ENCODE peak calls at places on chromosomes 12 and 14, in seven cellular contexts. One of them, this sample, is unnamed.

GRCh38 chr14:104632781-104633180 is 28.2 kb upstream of the TMEM179 start:
- DNase-seq in HepG2: no peak
- DNase-seq in fibroblast of mammary gland: no peak
- DNase-seq in heart right ventricle: no peak
- DNase-seq in upper lobe of right lung: no peak
- DNase-seq in hepatocyte: no peak
- DNase-seq in colonic mucosa: no peak
- DNase-seq in this sample: no peak

GRCh38 chr12:48198619-48198973 is 4.5 kb downstream of the OR10AD1 start:
- DNase-seq in heart right ventricle: peak
- DNase-seq in HepG2: no peak
- DNase-seq in upper lobe of right lung: peak
- DNase-seq in fibroblast of mammary gland: no peak
- DNase-seq in hepatocyte: no peak
- DNase-seq in colonic mucosa: peak
- DNase-seq in this sample: peak

GRCh38 chr12:68521848-68522502 is 88.7 kb upstream of the RAP1B start:
- DNase-seq in upper lobe of right lung: no peak
- DNase-seq in HepG2: no peak
- DNase-seq in heart right ventricle: no peak
- DNase-seq in colonic mucosa: no peak
- DNase-seq in fibroblast of mammary gland: peak
- DNase-seq in hepatocyte: no peak
- DNase-seq in this sample: peak

GRCh38 chr14:50757702-50758101 is 73.3 kb downstream of the NIN start:
- DNase-seq in upper lobe of right lung: no peak
- DNase-seq in HepG2: no peak
- DNase-seq in fibroblast of mammary gland: no peak
- DNase-seq in colonic mucosa: no peak
- DNase-seq in hepatocyte: no peak
- DNase-seq in heart right ventricle: no peak
- DNase-seq in this sample: no peak

GRCh38 chr14:67487937-67488893 is at the start of gene TMEM229B:
- DNase-seq in colonic mucosa: peak
- DNase-seq in hepatocyte: no peak
- DNase-seq in upper lobe of right lung: peak
- DNase-seq in fibroblast of mammary gland: no peak
- DNase-seq in heart right ventricle: peak
- DNase-seq in HepG2: no peak
- DNase-seq in this sample: no peak

GRCh38 chr14:75422169-75422568 is 5.7 kb upstream of the JDP2 start:
- DNase-seq in fibroblast of mammary gland: peak
- DNase-seq in upper lobe of right lung: no peak
- DNase-seq in heart right ventricle: no peak
- DNase-seq in colonic mucosa: no peak
- DNase-seq in hepatocyte: no peak
- DNase-seq in HepG2: peak
- DNase-seq in this sample: peak

GRCh38 chr14:56423591-56423991 is 156.0 kb upstream of the TMEM260 start:
- DNase-seq in colonic mucosa: no peak
- DNase-seq in hepatocyte: peak
- DNase-seq in heart right ventricle: peak
- DNase-seq in HepG2: no peak
- DNase-seq in fibroblast of mammary gland: peak
- DNase-seq in upper lobe of right lung: no peak
- DNase-seq in this sample: no peak

GRCh38 chr12:78118036-78118435 is 287.3 kb downstream of the NAV3 start:
- DNase-seq in colonic mucosa: no peak
- DNase-seq in HepG2: no peak
- DNase-seq in fibroblast of mammary gland: no peak
- DNase-seq in hepatocyte: no peak
- DNase-seq in heart right ventricle: no peak
- DNase-seq in upper lobe of right lung: no peak
- DNase-seq in this sample: peak

GRCh38 chr12:26278266-26278665 is 82.9 kb downstream of the SSPN start:
- DNase-seq in heart right ventricle: no peak
- DNase-seq in HepG2: no peak
- DNase-seq in colonic mucosa: no peak
- DNase-seq in upper lobe of right lung: no peak
- DNase-seq in fibroblast of mammary gland: no peak
- DNase-seq in hepatocyte: no peak
- DNase-seq in this sample: no peak

GRCh38 chr12:82655751-82656150 is 31.0 kb upstream of the TMTC2 start:
- DNase-seq in upper lobe of right lung: no peak
- DNase-seq in heart right ventricle: no peak
- DNase-seq in HepG2: peak
- DNase-seq in colonic mucosa: no peak
- DNase-seq in fibroblast of mammary gland: no peak
- DNase-seq in hepatocyte: no peak
- DNase-seq in this sample: no peak

GRCh38 chr12:108638997-108639822 is 5.5 kb upstream of the SELPLG start:
- DNase-seq in hepatocyte: no peak
- DNase-seq in heart right ventricle: no peak
- DNase-seq in HepG2: no peak
- DNase-seq in upper lobe of right lung: no peak
- DNase-seq in fibroblast of mammary gland: no peak
- DNase-seq in colonic mucosa: no peak
- DNase-seq in this sample: no peak
- H3K4me3 ChIP-seq in hepatocyte: no peak
- H3K4me3 ChIP-seq in heart right ventricle: no peak
- H3K4me3 ChIP-seq in HepG2: no peak
- H3K4me3 ChIP-seq in upper lobe of right lung: no peak
- H3K4me3 ChIP-seq in fibroblast of mammary gland: no peak
- H3K4me3 ChIP-seq in colonic mucosa: no peak
- H3K4me3 ChIP-seq in this sample: no peak

GRCh38 chr14:92973265-92973797 is 50.4 kb downstream of the CHGA start:
- DNase-seq in heart right ventricle: peak
- DNase-seq in HepG2: peak
- DNase-seq in colonic mucosa: peak
- DNase-seq in upper lobe of right lung: peak
- DNase-seq in fibroblast of mammary gland: peak
- DNase-seq in hepatocyte: peak
- DNase-seq in this sample: peak
- TF ChIP-seq CTCF in heart right ventricle: peak
- TF ChIP-seq CTCF in HepG2: peak
- TF ChIP-seq CTCF in colonic mucosa: peak
- TF ChIP-seq CTCF in upper lobe of right lung: peak
- TF ChIP-seq CTCF in fibroblast of mammary gland: peak
- TF ChIP-seq CTCF in hepatocyte: peak
- TF ChIP-seq CTCF in this sample: peak

GRCh38 chr12:27709932-27710591 is 570 bp upstream of the MRPS35 start:
- DNase-seq in hepatocyte: no peak
- DNase-seq in HepG2: peak
- DNase-seq in heart right ventricle: no peak
- DNase-seq in fibroblast of mammary gland: peak
- DNase-seq in upper lobe of right lung: peak
- DNase-seq in colonic mucosa: peak
- DNase-seq in this sample: peak

GRCh38 chr12:27711312-27711682 is 665 bp downstream of the MRPS35 start:
- DNase-seq in heart right ventricle: no peak
- DNase-seq in hepatocyte: peak
- DNase-seq in fibroblast of mammary gland: no peak
- DNase-seq in colonic mucosa: no peak
- DNase-seq in upper lobe of right lung: no peak
- DNase-seq in HepG2: no peak
- DNase-seq in this sample: no peak

GRCh38 chr12:27709212-27709931 is 1.3 kb upstream of the MRPS35 start:
- DNase-seq in colonic mucosa: no peak
- DNase-seq in HepG2: no peak
- DNase-seq in hepatocyte: no peak
- DNase-seq in fibroblast of mammary gland: no peak
- DNase-seq in heart right ventricle: no peak
- DNase-seq in upper lobe of right lung: no peak
- DNase-seq in this sample: no peak

GRCh38 chr12:27710592-27711311 is at the start of gene MRPS35:
- DNase-seq in colonic mucosa: peak
- DNase-seq in hepatocyte: peak
- DNase-seq in upper lobe of right lung: peak
- DNase-seq in heart right ventricle: peak
- DNase-seq in fibroblast of mammary gland: peak
- DNase-seq in HepG2: peak
- DNase-seq in this sample: peak

GRCh38 chr12:27711957-27712356 is 1.3 kb downstream of the MRPS35 start:
- DNase-seq in hepatocyte: no peak
- DNase-seq in colonic mucosa: no peak
- DNase-seq in heart right ventricle: no peak
- DNase-seq in fibroblast of mammary gland: no peak
- DNase-seq in HepG2: no peak
- DNase-seq in upper lobe of right lung: no peak
- DNase-seq in this sample: no peak
- H3K4me3 ChIP-seq in hepatocyte: peak
- H3K4me3 ChIP-seq in colonic mucosa: no peak
- H3K4me3 ChIP-seq in heart right ventricle: peak
- H3K4me3 ChIP-seq in fibroblast of mammary gland: peak
- H3K4me3 ChIP-seq in HepG2: peak
- H3K4me3 ChIP-seq in upper lobe of right lung: peak
- H3K4me3 ChIP-seq in this sample: peak

GRCh38 chr12:64077922-64078321 is 144.2 kb downstream of the KICS2 start:
- DNase-seq in fibroblast of mammary gland: no peak
- DNase-seq in hepatocyte: no peak
- DNase-seq in HepG2: peak
- DNase-seq in upper lobe of right lung: no peak
- DNase-seq in colonic mucosa: no peak
- DNase-seq in heart right ventricle: no peak
- DNase-seq in this sample: no peak
- TF ChIP-seq CTCF in fibroblast of mammary gland: peak
- TF ChIP-seq CTCF in hepatocyte: no peak
- TF ChIP-seq CTCF in HepG2: no peak
- TF ChIP-seq CTCF in upper lobe of right lung: peak
- TF ChIP-seq CTCF in colonic mucosa: peak
- TF ChIP-seq CTCF in heart right ventricle: peak
- TF ChIP-seq CTCF in this sample: peak

GRCh38 chr12:6963741-6964446 is 6.6 kb downstream of the PHB2 start:
- DNase-seq in heart right ventricle: no peak
- DNase-seq in upper lobe of right lung: peak
- DNase-seq in fibroblast of mammary gland: no peak
- DNase-seq in HepG2: no peak
- DNase-seq in colonic mucosa: peak
- DNase-seq in hepatocyte: peak
- DNase-seq in this sample: no peak

GRCh38 chr12:6965026-6965661 is 5.3 kb downstream of the PHB2 start:
- DNase-seq in colonic mucosa: peak
- DNase-seq in fibroblast of mammary gland: peak
- DNase-seq in heart right ventricle: peak
- DNase-seq in hepatocyte: peak
- DNase-seq in HepG2: peak
- DNase-seq in upper lobe of right lung: peak
- DNase-seq in this sample: peak

GRCh38 chr12:6963016-6963731 is 7.3 kb downstream of the PHB2 start:
- DNase-seq in fibroblast of mammary gland: no peak
- DNase-seq in colonic mucosa: peak
- DNase-seq in HepG2: no peak
- DNase-seq in upper lobe of right lung: peak
- DNase-seq in heart right ventricle: no peak
- DNase-seq in hepatocyte: peak
- DNase-seq in this sample: no peak

GRCh38 chr12:6965714-6966113 is 4.8 kb downstream of the PHB2 start:
- DNase-seq in colonic mucosa: no peak
- DNase-seq in heart right ventricle: no peak
- DNase-seq in upper lobe of right lung: peak
- DNase-seq in fibroblast of mammary gland: no peak
- DNase-seq in HepG2: no peak
- DNase-seq in hepatocyte: no peak
- DNase-seq in this sample: no peak

GRCh38 chr12:6964605-6965025 is 5.8 kb downstream of the PHB2 start:
- DNase-seq in HepG2: no peak
- DNase-seq in upper lobe of right lung: no peak
- DNase-seq in colonic mucosa: no peak
- DNase-seq in fibroblast of mammary gland: no peak
- DNase-seq in hepatocyte: no peak
- DNase-seq in heart right ventricle: no peak
- DNase-seq in this sample: no peak
- H3K4me3 ChIP-seq in HepG2: no peak
- H3K4me3 ChIP-seq in upper lobe of right lung: peak
- H3K4me3 ChIP-seq in colonic mucosa: peak
- H3K4me3 ChIP-seq in fibroblast of mammary gland: no peak
- H3K4me3 ChIP-seq in hepatocyte: peak
- H3K4me3 ChIP-seq in heart right ventricle: no peak
- H3K4me3 ChIP-seq in this sample: no peak

GRCh38 chr12:120229071-120229582 is 28.2 kb upstream of the RPLP0 start:
- DNase-seq in upper lobe of right lung: no peak
- DNase-seq in fibroblast of mammary gland: no peak
- DNase-seq in HepG2: peak
- DNase-seq in heart right ventricle: peak
- DNase-seq in colonic mucosa: peak
- DNase-seq in hepatocyte: peak
- DNase-seq in this sample: no peak

GRCh38 chr12:120230326-120230973 is 29.5 kb upstream of the RPLP0 start:
- DNase-seq in HepG2: peak
- DNase-seq in fibroblast of mammary gland: peak
- DNase-seq in colonic mucosa: peak
- DNase-seq in hepatocyte: peak
- DNase-seq in heart right ventricle: peak
- DNase-seq in upper lobe of right lung: no peak
- DNase-seq in this sample: peak

GRCh38 chr12:120229583-120230325 is 28.8 kb upstream of the RPLP0 start:
- DNase-seq in hepatocyte: peak
- DNase-seq in heart right ventricle: peak
- DNase-seq in HepG2: no peak
- DNase-seq in upper lobe of right lung: no peak
- DNase-seq in colonic mucosa: peak
- DNase-seq in fibroblast of mammary gland: peak
- DNase-seq in this sample: no peak

GRCh38 chr12:120230974-120231315 is 30.0 kb upstream of the RPLP0 start:
- DNase-seq in HepG2: no peak
- DNase-seq in colonic mucosa: no peak
- DNase-seq in hepatocyte: no peak
- DNase-seq in heart right ventricle: no peak
- DNase-seq in upper lobe of right lung: no peak
- DNase-seq in fibroblast of mammary gland: no peak
- DNase-seq in this sample: no peak

DNA sequence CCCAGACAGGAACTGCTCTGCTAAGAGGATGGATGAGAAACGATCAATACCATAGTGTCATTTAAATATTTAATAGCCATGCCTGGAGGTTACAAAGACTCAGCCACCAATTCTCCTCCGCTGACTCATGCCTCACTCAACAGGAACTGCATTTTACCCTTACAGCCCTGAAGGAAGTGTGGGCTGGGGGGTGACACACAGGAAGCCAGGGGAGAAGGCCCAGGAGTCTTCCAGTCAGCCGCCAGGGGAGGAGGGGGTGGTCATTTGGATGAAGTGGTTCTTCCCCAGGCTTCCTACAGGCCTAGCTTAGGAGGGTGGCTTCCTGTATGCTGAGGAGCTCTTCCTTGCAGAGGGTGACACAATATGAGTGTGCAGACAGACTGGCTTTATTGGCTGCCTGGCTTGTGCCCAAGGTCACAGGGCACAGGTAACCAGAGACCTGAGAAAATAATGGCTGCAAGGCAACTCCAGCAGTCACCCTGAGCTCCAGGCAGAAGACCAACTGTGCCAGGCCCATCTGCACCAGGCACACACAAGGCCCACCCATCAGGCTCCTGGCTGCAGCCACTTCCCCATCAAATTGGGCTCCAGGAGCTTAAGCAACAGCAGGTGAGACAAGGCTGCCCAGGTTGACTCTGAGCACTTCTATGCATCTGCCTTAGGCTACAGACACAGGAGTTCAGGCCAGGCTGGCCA is 30.6 kb upstream of the RPLP0 start:
- DNase-seq in colonic mucosa: peak
- DNase-seq in HepG2: peak
- DNase-seq in upper lobe of right lung: no peak
- DNase-seq in hepatocyte: peak
- DNase-seq in fibroblast of mammary gland: peak
- DNase-seq in heart right ventricle: peak
- DNase-seq in this sample: peak
- TF ChIP-seq CTCF in colonic mucosa: no peak
- TF ChIP-seq CTCF in HepG2: no peak
- TF ChIP-seq CTCF in upper lobe of right lung: no peak
- TF ChIP-seq CTCF in hepatocyte: no peak
- TF ChIP-seq CTCF in fibroblast of mammary gland: peak
- TF ChIP-seq CTCF in heart right ventricle: no peak
- TF ChIP-seq CTCF in this sample: peak